ENCODE peak calls at places on chromosome X, in nine cellular contexts. X, P, Y, J, I, H, L, Q and Z are unnamed samples.

GRCh38 chrX:9562851-9563250 is 98.0 kb downstream of the TBL1X start:
- DNase-seq in Q (no peak), H (no peak), J (peak; percentile 47), I (no peak), P (no peak), L (no peak), Y (no peak), X (no peak), Z (peak; percentile 46)

GRCh38 chrX:95762716-95763115 is 921.9 kb upstream of the DIAPH2 start:
- DNase-seq in I (peak; percentile 30), Q (no peak), H (peak; percentile 20), J (no peak), Y (no peak), P (no peak), X (no peak), L (no peak), Z (no peak)

GRCh38 chrX:103919336-103919682 is 43.1 kb upstream of the TMSB15B start:
- DNase-seq in X (peak; percentile 10), L (peak; percentile 39), I (peak; percentile 68), Y (no peak), Q (no peak), J (no peak), P (no peak), H (peak; percentile 67), Z (no peak)

GRCh38 chrX:42678133-42678532 is 99.8 kb downstream of the PPP1R2C start:
- DNase-seq in X (no peak), L (no peak), J (no peak), H (peak; percentile 0), P (no peak), Y (no peak), Q (no peak), I (no peak), Z (no peak)

GRCh38 chrX:4243759-4244158 is 530.3 kb upstream of the PRKX start:
- DNase-seq in X (no peak), Y (no peak), Q (no peak), H (no peak), J (no peak), L (no peak), I (no peak), P (no peak), Z (no peak)

GRCh38 chrX:72358313-72358712 is 52.6 kb upstream of the CITED1 start:
- DNase-seq in Q (no peak), J (no peak), Y (no peak), H (no peak), I (no peak), P (no peak), X (no peak), L (no peak), Z (no peak)

GRCh38 chrX:110045421-110045820 is 42.5 kb downstream of the TMEM164 start:
- DNase-seq in Q (no peak), H (no peak), X (no peak), J (no peak), L (no peak), Y (no peak), P (no peak), I (no peak), Z (no peak)

GRCh38 chrX:136658151-136658550 is 10.2 kb downstream of the CD40LG start:
- DNase-seq in H (no peak), Q (no peak), L (no peak), J (no peak), Y (no peak), P (no peak), I (no peak), X (no peak), Z (no peak)

GRCh38 chrX:150361070-150361776 is 1.9 kb upstream of the MAMLD1 start:
- DNase-seq in X (no peak), H (no peak), I (no peak), Y (no peak), P (no peak), Q (peak; percentile 51), J (no peak), L (no peak), Z (no peak)

GRCh38 chrX:68717663-68718442 is 70.4 kb downstream of the STARD8 start:
- DNase-seq in Y (no peak), Q (no peak), H (no peak), L (no peak), I (no peak), P (no peak), J (no peak), X (no peak), Z (no peak)

GRCh38 chrX:110055616-110056015 is 52.7 kb downstream of the TMEM164 start:
- DNase-seq in L (no peak), X (no peak), H (no peak), I (no peak), P (no peak), J (no peak), Y (no peak), Q (no peak), Z (no peak)

GRCh38 chrX:24025741-24026402 is 1.1 kb downstream of the KLHL15 start:
- DNase-seq in I (no peak), L (no peak), P (peak; percentile 15), Q (peak; percentile 50), J (peak; percentile 28), H (no peak), X (no peak), Y (no peak), Z (peak; percentile 32)

GRCh38 chrX:135543924-135544323 is 23.5 kb downstream of the INTS6L start:
- DNase-seq in H (no peak), J (no peak), Y (no peak), L (no peak), Q (peak; percentile 52), X (peak; percentile 18), I (no peak), P (no peak), Z (no peak)

GRCh38 chrX:66684196-66684595 is 45.3 kb upstream of the EDA2R start:
- DNase-seq in L (no peak), J (no peak), X (no peak), H (no peak), P (no peak), Q (no peak), Y (no peak), I (no peak), Z (no peak)

GRCh38 chrX:134932528-134933217 is 58.1 kb upstream of the SMIM10 start:
- DNase-seq in Q (no peak), L (no peak), Y (no peak), P (no peak), J (no peak), I (no peak), X (no peak), H (no peak), Z (no peak)

GRCh38 chrX:129808829-129809745 is 29.3 kb downstream of the SASH3 start:
- DNase-seq in L (no peak), Q (no peak), I (no peak), J (no peak), X (no peak), P (no peak), Y (no peak), H (no peak), Z (no peak)

GRCh38 chrX:107360788-107361360 is 88.6 kb upstream of the FRMPD3 start:
- DNase-seq in Q (no peak), H (no peak), X (no peak), Y (no peak), P (no peak), J (no peak), L (no peak), I (no peak), Z (no peak)

GRCh38 chrX:139932077-139932900 is 564 bp downstream of the ATP11C start:
- DNase-seq in H (no peak), P (peak; percentile 6), Q (no peak), I (peak; percentile 43), J (no peak), X (peak; percentile 24), L (peak; percentile 47), Y (peak; percentile 61), Z (peak; percentile 5)